ENCODE peak calls at places on chromosomes 1 and 21, in nine cellular contexts. One of them, this sample, is unnamed.

GRCh38 chr1:67677925-67678324 is 7.1 kb upstream of the GADD45A start:
- DNase-seq in fibroblast of pulmonary artery: no peak
- DNase-seq in lung: no peak
- DNase-seq in NCI-H146: no peak
- DNase-seq in naive thymus-derived CD8-positive, alpha-beta T cell: no peak
- DNase-seq in stromal cell of bone marrow: no peak
- DNase-seq in endothelial cell of umbilical vein: no peak
- DNase-seq in glutamatergic neuron: no peak
- DNase-seq in T-helper 2 cell: no peak
- DNase-seq in this sample: no peak

GRCh38 chr1:209876091-209876800 is 48.5 kb downstream of the UTP25 start:
- DNase-seq in glutamatergic neuron: no peak
- DNase-seq in fibroblast of pulmonary artery: no peak
- DNase-seq in stromal cell of bone marrow: no peak
- DNase-seq in NCI-H146: peak
- DNase-seq in endothelial cell of umbilical vein: no peak
- DNase-seq in naive thymus-derived CD8-positive, alpha-beta T cell: no peak
- DNase-seq in T-helper 2 cell: no peak
- DNase-seq in lung: no peak
- DNase-seq in this sample: no peak

GRCh38 chr1:33182452-33182851 is 609 bp upstream of the TRIM62 start:
- DNase-seq in stromal cell of bone marrow: no peak
- DNase-seq in naive thymus-derived CD8-positive, alpha-beta T cell: no peak
- DNase-seq in glutamatergic neuron: peak
- DNase-seq in lung: no peak
- DNase-seq in fibroblast of pulmonary artery: peak
- DNase-seq in NCI-H146: peak
- DNase-seq in endothelial cell of umbilical vein: no peak
- DNase-seq in T-helper 2 cell: no peak
- DNase-seq in this sample: no peak

GRCh38 chr1:43565600-43566360 is 35.1 kb downstream of the PTPRF start:
- DNase-seq in T-helper 2 cell: peak
- DNase-seq in NCI-H146: no peak
- DNase-seq in endothelial cell of umbilical vein: peak
- DNase-seq in naive thymus-derived CD8-positive, alpha-beta T cell: peak
- DNase-seq in fibroblast of pulmonary artery: peak
- DNase-seq in stromal cell of bone marrow: peak
- DNase-seq in glutamatergic neuron: peak
- DNase-seq in lung: no peak
- DNase-seq in this sample: peak

GRCh38 chr1:111837398-111837797 is 81.7 kb downstream of the DDX20 start:
- DNase-seq in stromal cell of bone marrow: no peak
- DNase-seq in fibroblast of pulmonary artery: no peak
- DNase-seq in T-helper 2 cell: no peak
- DNase-seq in lung: no peak
- DNase-seq in glutamatergic neuron: no peak
- DNase-seq in endothelial cell of umbilical vein: no peak
- DNase-seq in naive thymus-derived CD8-positive, alpha-beta T cell: no peak
- DNase-seq in NCI-H146: no peak
- DNase-seq in this sample: no peak

GRCh38 chr1:212721388-212722247 is 22.0 kb upstream of the BATF3 start:
- DNase-seq in stromal cell of bone marrow: peak
- DNase-seq in lung: no peak
- DNase-seq in fibroblast of pulmonary artery: peak
- DNase-seq in T-helper 2 cell: no peak
- DNase-seq in naive thymus-derived CD8-positive, alpha-beta T cell: no peak
- DNase-seq in NCI-H146: no peak
- DNase-seq in glutamatergic neuron: no peak
- DNase-seq in endothelial cell of umbilical vein: peak
- DNase-seq in this sample: no peak

GRCh38 chr1:157359309-157360020 is 192.8 kb downstream of the FCRL5 start:
- DNase-seq in T-helper 2 cell: no peak
- DNase-seq in lung: no peak
- DNase-seq in NCI-H146: peak
- DNase-seq in glutamatergic neuron: no peak
- DNase-seq in fibroblast of pulmonary artery: no peak
- DNase-seq in endothelial cell of umbilical vein: no peak
- DNase-seq in stromal cell of bone marrow: no peak
- DNase-seq in naive thymus-derived CD8-positive, alpha-beta T cell: no peak
- DNase-seq in this sample: no peak

GRCh38 chr1:65068202-65069011 is 79.6 kb upstream of the AK4 start:
- DNase-seq in naive thymus-derived CD8-positive, alpha-beta T cell: no peak
- DNase-seq in lung: no peak
- DNase-seq in T-helper 2 cell: no peak
- DNase-seq in NCI-H146: peak
- DNase-seq in endothelial cell of umbilical vein: peak
- DNase-seq in stromal cell of bone marrow: peak
- DNase-seq in fibroblast of pulmonary artery: peak
- DNase-seq in glutamatergic neuron: no peak
- DNase-seq in this sample: no peak

GRCh38 chr1:13960376-13960987 is 260.5 kb downstream of the PRDM2 start:
- DNase-seq in lung: peak
- DNase-seq in glutamatergic neuron: peak
- DNase-seq in stromal cell of bone marrow: peak
- DNase-seq in endothelial cell of umbilical vein: peak
- DNase-seq in fibroblast of pulmonary artery: peak
- DNase-seq in naive thymus-derived CD8-positive, alpha-beta T cell: peak
- DNase-seq in NCI-H146: peak
- DNase-seq in T-helper 2 cell: peak
- DNase-seq in this sample: peak

GRCh38 chr1:245298781-245299180 is 144.0 kb downstream of the KIF26B start:
- DNase-seq in T-helper 2 cell: no peak
- DNase-seq in endothelial cell of umbilical vein: no peak
- DNase-seq in lung: no peak
- DNase-seq in NCI-H146: no peak
- DNase-seq in stromal cell of bone marrow: peak
- DNase-seq in glutamatergic neuron: no peak
- DNase-seq in fibroblast of pulmonary artery: peak
- DNase-seq in naive thymus-derived CD8-positive, alpha-beta T cell: no peak
- DNase-seq in this sample: no peak

GRCh38 chr1:83500987-83501591 is 497.8 kb downstream of the TTLL7 start:
- DNase-seq in stromal cell of bone marrow: no peak
- DNase-seq in endothelial cell of umbilical vein: no peak
- DNase-seq in T-helper 2 cell: no peak
- DNase-seq in NCI-H146: peak
- DNase-seq in naive thymus-derived CD8-positive, alpha-beta T cell: no peak
- DNase-seq in fibroblast of pulmonary artery: no peak
- DNase-seq in lung: no peak
- DNase-seq in glutamatergic neuron: no peak
- DNase-seq in this sample: no peak

GRCh38 chr21:25934771-25935224 is 200.0 kb downstream of the GABPA start:
- DNase-seq in T-helper 2 cell: no peak
- DNase-seq in lung: peak
- DNase-seq in NCI-H146: no peak
- DNase-seq in stromal cell of bone marrow: peak
- DNase-seq in glutamatergic neuron: no peak
- DNase-seq in naive thymus-derived CD8-positive, alpha-beta T cell: no peak
- DNase-seq in fibroblast of pulmonary artery: peak
- DNase-seq in endothelial cell of umbilical vein: peak
- DNase-seq in this sample: peak

GRCh38 chr1:21624577-21625389 is 44.4 kb downstream of the RAP1GAP start:
- DNase-seq in endothelial cell of umbilical vein: no peak
- DNase-seq in NCI-H146: no peak
- DNase-seq in lung: no peak
- DNase-seq in fibroblast of pulmonary artery: no peak
- DNase-seq in stromal cell of bone marrow: no peak
- DNase-seq in naive thymus-derived CD8-positive, alpha-beta T cell: no peak
- DNase-seq in T-helper 2 cell: no peak
- DNase-seq in glutamatergic neuron: no peak
- DNase-seq in this sample: no peak

GRCh38 chr1:30816211-30817082 is 58.9 kb upstream of the LAPTM5 start:
- DNase-seq in NCI-H146: peak
- DNase-seq in fibroblast of pulmonary artery: peak
- DNase-seq in glutamatergic neuron: peak
- DNase-seq in T-helper 2 cell: no peak
- DNase-seq in lung: no peak
- DNase-seq in naive thymus-derived CD8-positive, alpha-beta T cell: no peak
- DNase-seq in endothelial cell of umbilical vein: no peak
- DNase-seq in stromal cell of bone marrow: peak
- DNase-seq in this sample: no peak

GRCh38 chr1:30511563-30512252 is 211.7 kb downstream of the MATN1 start:
- DNase-seq in glutamatergic neuron: no peak
- DNase-seq in fibroblast of pulmonary artery: no peak
- DNase-seq in endothelial cell of umbilical vein: no peak
- DNase-seq in T-helper 2 cell: no peak
- DNase-seq in naive thymus-derived CD8-positive, alpha-beta T cell: no peak
- DNase-seq in NCI-H146: no peak
- DNase-seq in lung: no peak
- DNase-seq in stromal cell of bone marrow: peak
- DNase-seq in this sample: no peak

GRCh38 chr21:44914176-44914874 is 6.4 kb downstream of the ITGB2 start:
- DNase-seq in T-helper 2 cell: no peak
- DNase-seq in NCI-H146: no peak
- DNase-seq in naive thymus-derived CD8-positive, alpha-beta T cell: no peak
- DNase-seq in stromal cell of bone marrow: no peak
- DNase-seq in endothelial cell of umbilical vein: no peak
- DNase-seq in glutamatergic neuron: peak
- DNase-seq in fibroblast of pulmonary artery: no peak
- DNase-seq in lung: peak
- DNase-seq in this sample: peak

GRCh38 chr1:232018512-232019340 is 392.1 kb downstream of the DISC1 start:
- DNase-seq in glutamatergic neuron: no peak
- DNase-seq in NCI-H146: no peak
- DNase-seq in T-helper 2 cell: no peak
- DNase-seq in endothelial cell of umbilical vein: no peak
- DNase-seq in lung: no peak
- DNase-seq in stromal cell of bone marrow: no peak
- DNase-seq in fibroblast of pulmonary artery: no peak
- DNase-seq in naive thymus-derived CD8-positive, alpha-beta T cell: no peak
- DNase-seq in this sample: no peak

GRCh38 chr1:3409737-3410434 is 44.6 kb upstream of the ARHGEF16 start:
- DNase-seq in T-helper 2 cell: no peak
- DNase-seq in NCI-H146: peak
- DNase-seq in glutamatergic neuron: peak
- DNase-seq in naive thymus-derived CD8-positive, alpha-beta T cell: no peak
- DNase-seq in lung: no peak
- DNase-seq in stromal cell of bone marrow: peak
- DNase-seq in fibroblast of pulmonary artery: peak
- DNase-seq in endothelial cell of umbilical vein: peak
- DNase-seq in this sample: peak

GRCh38 chr1:19799877-19800804 is at the start of gene TMCO4:
- DNase-seq in endothelial cell of umbilical vein: peak
- DNase-seq in glutamatergic neuron: peak
- DNase-seq in NCI-H146: peak
- DNase-seq in fibroblast of pulmonary artery: peak
- DNase-seq in T-helper 2 cell: peak
- DNase-seq in stromal cell of bone marrow: peak
- DNase-seq in naive thymus-derived CD8-positive, alpha-beta T cell: no peak
- DNase-seq in lung: peak
- DNase-seq in this sample: peak

GRCh38 chr1:85328713-85329376 is 52.4 kb upstream of the BCL10 start:
- DNase-seq in lung: peak
- DNase-seq in fibroblast of pulmonary artery: peak
- DNase-seq in naive thymus-derived CD8-positive, alpha-beta T cell: no peak
- DNase-seq in endothelial cell of umbilical vein: peak
- DNase-seq in stromal cell of bone marrow: peak
- DNase-seq in T-helper 2 cell: no peak
- DNase-seq in NCI-H146: no peak
- DNase-seq in glutamatergic neuron: no peak
- DNase-seq in this sample: no peak

GRCh38 chr1:208807446-208808117 is 563.4 kb upstream of the PLXNA2 start:
- DNase-seq in endothelial cell of umbilical vein: no peak
- DNase-seq in lung: no peak
- DNase-seq in fibroblast of pulmonary artery: no peak
- DNase-seq in stromal cell of bone marrow: peak
- DNase-seq in T-helper 2 cell: no peak
- DNase-seq in NCI-H146: no peak
- DNase-seq in naive thymus-derived CD8-positive, alpha-beta T cell: no peak
- DNase-seq in glutamatergic neuron: no peak
- DNase-seq in this sample: no peak

GRCh38 chr21:42918291-42918690 is 7.1 kb downstream of the ERVH48-1 start:
- DNase-seq in stromal cell of bone marrow: no peak
- DNase-seq in naive thymus-derived CD8-positive, alpha-beta T cell: no peak
- DNase-seq in endothelial cell of umbilical vein: no peak
- DNase-seq in T-helper 2 cell: no peak
- DNase-seq in glutamatergic neuron: no peak
- DNase-seq in fibroblast of pulmonary artery: no peak
- DNase-seq in NCI-H146: peak
- DNase-seq in lung: no peak
- DNase-seq in this sample: no peak

GRCh38 chr1:2098839-2099785 is 48.9 kb downstream of the PRKCZ start:
- DNase-seq in lung: no peak
- DNase-seq in stromal cell of bone marrow: no peak
- DNase-seq in fibroblast of pulmonary artery: no peak
- DNase-seq in naive thymus-derived CD8-positive, alpha-beta T cell: no peak
- DNase-seq in glutamatergic neuron: no peak
- DNase-seq in T-helper 2 cell: no peak
- DNase-seq in NCI-H146: no peak
- DNase-seq in endothelial cell of umbilical vein: no peak
- DNase-seq in this sample: peak

GRCh38 chr1:245804696-245805095 is 649.9 kb downstream of the KIF26B start:
- DNase-seq in glutamatergic neuron: no peak
- DNase-seq in naive thymus-derived CD8-positive, alpha-beta T cell: no peak
- DNase-seq in stromal cell of bone marrow: no peak
- DNase-seq in fibroblast of pulmonary artery: no peak
- DNase-seq in lung: no peak
- DNase-seq in NCI-H146: no peak
- DNase-seq in endothelial cell of umbilical vein: no peak
- DNase-seq in T-helper 2 cell: no peak
- DNase-seq in this sample: no peak

GRCh38 chr1:218364028-218364710 is 19.0 kb downstream of the TGFB2 start:
- DNase-seq in naive thymus-derived CD8-positive, alpha-beta T cell: no peak
- DNase-seq in stromal cell of bone marrow: no peak
- DNase-seq in fibroblast of pulmonary artery: no peak
- DNase-seq in glutamatergic neuron: no peak
- DNase-seq in T-helper 2 cell: no peak
- DNase-seq in lung: no peak
- DNase-seq in NCI-H146: peak
- DNase-seq in endothelial cell of umbilical vein: peak
- DNase-seq in this sample: no peak

GRCh38 chr1:6097117-6097595 is 51.5 kb downstream of the KCNAB2 start:
- DNase-seq in glutamatergic neuron: no peak
- DNase-seq in endothelial cell of umbilical vein: no peak
- DNase-seq in T-helper 2 cell: no peak
- DNase-seq in lung: no peak
- DNase-seq in naive thymus-derived CD8-positive, alpha-beta T cell: no peak
- DNase-seq in NCI-H146: no peak
- DNase-seq in fibroblast of pulmonary artery: no peak
- DNase-seq in stromal cell of bone marrow: no peak
- DNase-seq in this sample: peak

GRCh38 chr1:113320972-113321680 is 69.2 kb upstream of the MAGI3 start:
- DNase-seq in glutamatergic neuron: no peak
- DNase-seq in NCI-H146: no peak
- DNase-seq in naive thymus-derived CD8-positive, alpha-beta T cell: no peak
- DNase-seq in fibroblast of pulmonary artery: no peak
- DNase-seq in stromal cell of bone marrow: no peak
- DNase-seq in endothelial cell of umbilical vein: no peak
- DNase-seq in T-helper 2 cell: no peak
- DNase-seq in lung: no peak
- DNase-seq in this sample: no peak

GRCh38 chr1:209646558-209646957 is 5.7 kb downstream of the LAMB3 start:
- DNase-seq in T-helper 2 cell: no peak
- DNase-seq in stromal cell of bone marrow: no peak
- DNase-seq in endothelial cell of umbilical vein: no peak
- DNase-seq in fibroblast of pulmonary artery: peak
- DNase-seq in NCI-H146: no peak
- DNase-seq in lung: no peak
- DNase-seq in glutamatergic neuron: no peak
- DNase-seq in naive thymus-derived CD8-positive, alpha-beta T cell: no peak
- DNase-seq in this sample: no peak

GRCh38 chr1:3049905-3050304 is 19.1 kb upstream of the PRDM16 start:
- DNase-seq in T-helper 2 cell: no peak
- DNase-seq in NCI-H146: no peak
- DNase-seq in naive thymus-derived CD8-positive, alpha-beta T cell: no peak
- DNase-seq in endothelial cell of umbilical vein: no peak
- DNase-seq in glutamatergic neuron: no peak
- DNase-seq in fibroblast of pulmonary artery: no peak
- DNase-seq in lung: no peak
- DNase-seq in stromal cell of bone marrow: no peak
- DNase-seq in this sample: no peak

GRCh38 chr1:54006508-54006907 is 11.5 kb downstream of the LDLRAD1 start:
- DNase-seq in stromal cell of bone marrow: no peak
- DNase-seq in T-helper 2 cell: no peak
- DNase-seq in glutamatergic neuron: no peak
- DNase-seq in fibroblast of pulmonary artery: no peak
- DNase-seq in endothelial cell of umbilical vein: no peak
- DNase-seq in naive thymus-derived CD8-positive, alpha-beta T cell: no peak
- DNase-seq in NCI-H146: no peak
- DNase-seq in lung: no peak
- DNase-seq in this sample: no peak

GRCh38 chr21:44049606-44050005 is 37.5 kb downstream of the TRAPPC10 start:
- DNase-seq in glutamatergic neuron: no peak
- DNase-seq in fibroblast of pulmonary artery: peak
- DNase-seq in lung: no peak
- DNase-seq in naive thymus-derived CD8-positive, alpha-beta T cell: no peak
- DNase-seq in stromal cell of bone marrow: no peak
- DNase-seq in endothelial cell of umbilical vein: peak
- DNase-seq in NCI-H146: no peak
- DNase-seq in T-helper 2 cell: no peak
- DNase-seq in this sample: no peak

This sample was measured in aorta.